ENCODE peak calls at places on chromosomes 7 and 10, in four cellular contexts. One of them, this sample, is unnamed.

GRCh38 chr10:114498413-114499111 is 94.3 kb upstream of the AFAP1L2 start:
- DNase-seq in NCI-H1417 treated with DMSO at 0.1 percent for 48 hours: no peak
- DNase-seq in stimulated activated naive CD8-positive, alpha-beta T cell treated with anti-CD3 and anti-CD28 coated beads, Interleukin-15, Interleukin-2, amounts not matched to agents 100 U/mL and 50 U/mL, for 24 hours: no peak
- DNase-seq in Calu3: no peak
- DNase-seq in this sample: no peak

GRCh38 chr10:88991161-88991899 is 732 bp downstream of the FAS start:
- DNase-seq in NCI-H1417 treated with DMSO at 0.1 percent for 48 hours: no peak
- DNase-seq in stimulated activated naive CD8-positive, alpha-beta T cell treated with anti-CD3 and anti-CD28 coated beads, Interleukin-15, Interleukin-2, amounts not matched to agents 100 U/mL and 50 U/mL, for 24 hours: peak
- DNase-seq in Calu3: peak
- DNase-seq in this sample: peak

GRCh38 chr7:111424768-111425167 is 137.5 kb downstream of the IMMP2L start:
- DNase-seq in stimulated activated naive CD8-positive, alpha-beta T cell treated with anti-CD3 and anti-CD28 coated beads, Interleukin-15, Interleukin-2, amounts not matched to agents 100 U/mL and 50 U/mL, for 24 hours: no peak
- DNase-seq in NCI-H1417 treated with DMSO at 0.1 percent for 48 hours: no peak
- DNase-seq in Calu3: no peak
- DNase-seq in this sample: peak

GRCh38 chr7:41955475-41956243 is 252.8 kb upstream of the INHBA start:
- DNase-seq in NCI-H1417 treated with DMSO at 0.1 percent for 48 hours: no peak
- DNase-seq in stimulated activated naive CD8-positive, alpha-beta T cell treated with anti-CD3 and anti-CD28 coated beads, Interleukin-15, Interleukin-2, amounts not matched to agents 100 U/mL and 50 U/mL, for 24 hours: no peak
- DNase-seq in Calu3: peak
- DNase-seq in this sample: peak

GRCh38 chr10:21265622-21266021 is 259.9 kb downstream of the SKIDA1 start:
- DNase-seq in Calu3: no peak
- DNase-seq in stimulated activated naive CD8-positive, alpha-beta T cell treated with anti-CD3 and anti-CD28 coated beads, Interleukin-15, Interleukin-2, amounts not matched to agents 100 U/mL and 50 U/mL, for 24 hours: no peak
- DNase-seq in NCI-H1417 treated with DMSO at 0.1 percent for 48 hours: no peak
- DNase-seq in this sample: peak

GRCh38 chr7:26658698-26659084 is 205.7 kb downstream of the SKAP2 start:
- DNase-seq in stimulated activated naive CD8-positive, alpha-beta T cell treated with anti-CD3 and anti-CD28 coated beads, Interleukin-15, Interleukin-2, amounts not matched to agents 100 U/mL and 50 U/mL, for 24 hours: no peak
- DNase-seq in Calu3: no peak
- DNase-seq in NCI-H1417 treated with DMSO at 0.1 percent for 48 hours: no peak
- DNase-seq in this sample: no peak

GRCh38 chr7:64037095-64037494 is 8.1 kb upstream of the ZNF727 start:
- DNase-seq in stimulated activated naive CD8-positive, alpha-beta T cell treated with anti-CD3 and anti-CD28 coated beads, Interleukin-15, Interleukin-2, amounts not matched to agents 100 U/mL and 50 U/mL, for 24 hours: no peak
- DNase-seq in NCI-H1417 treated with DMSO at 0.1 percent for 48 hours: no peak
- DNase-seq in Calu3: no peak
- DNase-seq in this sample: no peak

GRCh38 chr10:74525885-74526284 is 300.5 kb upstream of the KAT6B start:
- DNase-seq in NCI-H1417 treated with DMSO at 0.1 percent for 48 hours: no peak
- DNase-seq in stimulated activated naive CD8-positive, alpha-beta T cell treated with anti-CD3 and anti-CD28 coated beads, Interleukin-15, Interleukin-2, amounts not matched to agents 100 U/mL and 50 U/mL, for 24 hours: no peak
- DNase-seq in Calu3: no peak
- DNase-seq in this sample: no peak

GRCh38 chr7:16586081-16586874 is 59.3 kb downstream of the ANKMY2 start:
- DNase-seq in Calu3: no peak
- DNase-seq in NCI-H1417 treated with DMSO at 0.1 percent for 48 hours: no peak
- DNase-seq in stimulated activated naive CD8-positive, alpha-beta T cell treated with anti-CD3 and anti-CD28 coated beads, Interleukin-15, Interleukin-2, amounts not matched to agents 100 U/mL and 50 U/mL, for 24 hours: no peak
- DNase-seq in this sample: no peak

GRCh38 chr7:78141533-78142281 is 343.1 kb downstream of the PHTF2 start:
- DNase-seq in Calu3: no peak
- DNase-seq in NCI-H1417 treated with DMSO at 0.1 percent for 48 hours: no peak
- DNase-seq in stimulated activated naive CD8-positive, alpha-beta T cell treated with anti-CD3 and anti-CD28 coated beads, Interleukin-15, Interleukin-2, amounts not matched to agents 100 U/mL and 50 U/mL, for 24 hours: no peak
- DNase-seq in this sample: no peak

GRCh38 chr10:131722121-131722520 is 178.7 kb upstream of the PPP2R2D start:
- DNase-seq in Calu3: no peak
- DNase-seq in NCI-H1417 treated with DMSO at 0.1 percent for 48 hours: no peak
- DNase-seq in stimulated activated naive CD8-positive, alpha-beta T cell treated with anti-CD3 and anti-CD28 coated beads, Interleukin-15, Interleukin-2, amounts not matched to agents 100 U/mL and 50 U/mL, for 24 hours: no peak
- DNase-seq in this sample: no peak

GRCh38 chr7:70435634-70436033 is 696.3 kb upstream of the GALNT17 start:
- DNase-seq in stimulated activated naive CD8-positive, alpha-beta T cell treated with anti-CD3 and anti-CD28 coated beads, Interleukin-15, Interleukin-2, amounts not matched to agents 100 U/mL and 50 U/mL, for 24 hours: no peak
- DNase-seq in NCI-H1417 treated with DMSO at 0.1 percent for 48 hours: no peak
- DNase-seq in Calu3: no peak
- DNase-seq in this sample: no peak

GRCh38 chr10:127151541-127151940 is 44.9 kb downstream of the INSYN2A start:
- DNase-seq in stimulated activated naive CD8-positive, alpha-beta T cell treated with anti-CD3 and anti-CD28 coated beads, Interleukin-15, Interleukin-2, amounts not matched to agents 100 U/mL and 50 U/mL, for 24 hours: no peak
- DNase-seq in NCI-H1417 treated with DMSO at 0.1 percent for 48 hours: no peak
- DNase-seq in Calu3: no peak
- DNase-seq in this sample: no peak

GRCh38 chr7:73892003-73892975 is 31.3 kb downstream of the TMEM270 start:
- DNase-seq in NCI-H1417 treated with DMSO at 0.1 percent for 48 hours: no peak
- DNase-seq in stimulated activated naive CD8-positive, alpha-beta T cell treated with anti-CD3 and anti-CD28 coated beads, Interleukin-15, Interleukin-2, amounts not matched to agents 100 U/mL and 50 U/mL, for 24 hours: no peak
- DNase-seq in Calu3: peak
- DNase-seq in this sample: no peak

GRCh38 chr10:30639946-30640786 is 10.6 kb upstream of the LYZL2 start:
- DNase-seq in stimulated activated naive CD8-positive, alpha-beta T cell treated with anti-CD3 and anti-CD28 coated beads, Interleukin-15, Interleukin-2, amounts not matched to agents 100 U/mL and 50 U/mL, for 24 hours: no peak
- DNase-seq in NCI-H1417 treated with DMSO at 0.1 percent for 48 hours: no peak
- DNase-seq in Calu3: peak
- DNase-seq in this sample: no peak

GRCh38 chr7:50560865-50561351 is 4.3 kb downstream of the DDC start:
- DNase-seq in stimulated activated naive CD8-positive, alpha-beta T cell treated with anti-CD3 and anti-CD28 coated beads, Interleukin-15, Interleukin-2, amounts not matched to agents 100 U/mL and 50 U/mL, for 24 hours: no peak
- DNase-seq in Calu3: no peak
- DNase-seq in NCI-H1417 treated with DMSO at 0.1 percent for 48 hours: peak
- DNase-seq in this sample: no peak

GRCh38 chr7:16991551-16991950 is 109.8 kb upstream of the AGR3 start:
- DNase-seq in NCI-H1417 treated with DMSO at 0.1 percent for 48 hours: no peak
- DNase-seq in Calu3: no peak
- DNase-seq in stimulated activated naive CD8-positive, alpha-beta T cell treated with anti-CD3 and anti-CD28 coated beads, Interleukin-15, Interleukin-2, amounts not matched to agents 100 U/mL and 50 U/mL, for 24 hours: no peak
- DNase-seq in this sample: no peak

GRCh38 chr10:94003496-94003895 is 9.8 kb downstream of the PLCE1 start:
- DNase-seq in NCI-H1417 treated with DMSO at 0.1 percent for 48 hours: no peak
- DNase-seq in stimulated activated naive CD8-positive, alpha-beta T cell treated with anti-CD3 and anti-CD28 coated beads, Interleukin-15, Interleukin-2, amounts not matched to agents 100 U/mL and 50 U/mL, for 24 hours: no peak
- DNase-seq in Calu3: no peak
- DNase-seq in this sample: no peak

GRCh38 chr10:16964571-16965241 is 147.5 kb upstream of the RSU1 start:
- DNase-seq in Calu3: no peak
- DNase-seq in NCI-H1417 treated with DMSO at 0.1 percent for 48 hours: no peak
- DNase-seq in stimulated activated naive CD8-positive, alpha-beta T cell treated with anti-CD3 and anti-CD28 coated beads, Interleukin-15, Interleukin-2, amounts not matched to agents 100 U/mL and 50 U/mL, for 24 hours: no peak
- DNase-seq in this sample: no peak

GRCh38 chr10:126084369-126084768 is 188.0 kb downstream of the FANK1 start:
- DNase-seq in stimulated activated naive CD8-positive, alpha-beta T cell treated with anti-CD3 and anti-CD28 coated beads, Interleukin-15, Interleukin-2, amounts not matched to agents 100 U/mL and 50 U/mL, for 24 hours: no peak
- DNase-seq in Calu3: no peak
- DNase-seq in NCI-H1417 treated with DMSO at 0.1 percent for 48 hours: no peak
- DNase-seq in this sample: no peak

GRCh38 chr10:128072941-128073615 is 53.1 kb downstream of the MKI67 start:
- DNase-seq in stimulated activated naive CD8-positive, alpha-beta T cell treated with anti-CD3 and anti-CD28 coated beads, Interleukin-15, Interleukin-2, amounts not matched to agents 100 U/mL and 50 U/mL, for 24 hours: no peak
- DNase-seq in NCI-H1417 treated with DMSO at 0.1 percent for 48 hours: no peak
- DNase-seq in Calu3: no peak
- DNase-seq in this sample: no peak

GRCh38 chr10:22280078-22280477 is 36.1 kb upstream of the COMMD3 start:
- DNase-seq in Calu3: no peak
- DNase-seq in stimulated activated naive CD8-positive, alpha-beta T cell treated with anti-CD3 and anti-CD28 coated beads, Interleukin-15, Interleukin-2, amounts not matched to agents 100 U/mL and 50 U/mL, for 24 hours: no peak
- DNase-seq in NCI-H1417 treated with DMSO at 0.1 percent for 48 hours: no peak
- DNase-seq in this sample: no peak

GRCh38 chr7:34869016-34869415 is 168.3 kb downstream of the DPY19L1 start:
- DNase-seq in stimulated activated naive CD8-positive, alpha-beta T cell treated with anti-CD3 and anti-CD28 coated beads, Interleukin-15, Interleukin-2, amounts not matched to agents 100 U/mL and 50 U/mL, for 24 hours: no peak
- DNase-seq in NCI-H1417 treated with DMSO at 0.1 percent for 48 hours: no peak
- DNase-seq in Calu3: no peak
- DNase-seq in this sample: no peak

GRCh38 chr7:5478568-5479045 is 55.0 kb upstream of the TNRC18 start:
- DNase-seq in Calu3: no peak
- DNase-seq in stimulated activated naive CD8-positive, alpha-beta T cell treated with anti-CD3 and anti-CD28 coated beads, Interleukin-15, Interleukin-2, amounts not matched to agents 100 U/mL and 50 U/mL, for 24 hours: no peak
- DNase-seq in NCI-H1417 treated with DMSO at 0.1 percent for 48 hours: no peak
- DNase-seq in this sample: no peak

GRCh38 chr7:114048386-114049235 is 129.8 kb upstream of the PPP1R3A start:
- DNase-seq in stimulated activated naive CD8-positive, alpha-beta T cell treated with anti-CD3 and anti-CD28 coated beads, Interleukin-15, Interleukin-2, amounts not matched to agents 100 U/mL and 50 U/mL, for 24 hours: no peak
- DNase-seq in NCI-H1417 treated with DMSO at 0.1 percent for 48 hours: no peak
- DNase-seq in Calu3: peak
- DNase-seq in this sample: no peak

GRCh38 chr7:156932006-156932405 is 17.5 kb upstream of the NOM1 start:
- DNase-seq in NCI-H1417 treated with DMSO at 0.1 percent for 48 hours: no peak
- DNase-seq in stimulated activated naive CD8-positive, alpha-beta T cell treated with anti-CD3 and anti-CD28 coated beads, Interleukin-15, Interleukin-2, amounts not matched to agents 100 U/mL and 50 U/mL, for 24 hours: no peak
- DNase-seq in Calu3: no peak
- DNase-seq in this sample: no peak

GRCh38 chr10:88457680-88458079 is 125.4 kb downstream of the RNLS start:
- DNase-seq in NCI-H1417 treated with DMSO at 0.1 percent for 48 hours: no peak
- DNase-seq in stimulated activated naive CD8-positive, alpha-beta T cell treated with anti-CD3 and anti-CD28 coated beads, Interleukin-15, Interleukin-2, amounts not matched to agents 100 U/mL and 50 U/mL, for 24 hours: no peak
- DNase-seq in Calu3: no peak
- DNase-seq in this sample: no peak

This sample was measured in PC-9.